ENCODE peak calls at places on chromosome 16, in nine cellular contexts. One of them, this sample, is unnamed.

GRCh38 chr16:66254106-66254505 is 112.4 kb upstream of the CDH5 start:
- DNase-seq in NCI-H2029: no peak
- DNase-seq in amygdala: no peak
- DNase-seq in KBM-7: no peak
- DNase-seq in NCI-H460: no peak
- DNase-seq in mesothelial cell of epicardium: no peak
- DNase-seq in NCI-H2171: no peak
- DNase-seq in mucosa of gallbladder: no peak
- DNase-seq in GM19239: no peak
- DNase-seq in this sample: no peak

GRCh38 chr16:80739523-80739922 is 64.9 kb downstream of the CDYL2 start:
- DNase-seq in NCI-H2029: no peak
- DNase-seq in amygdala: no peak
- DNase-seq in KBM-7: no peak
- DNase-seq in NCI-H460: no peak
- DNase-seq in mesothelial cell of epicardium: no peak
- DNase-seq in NCI-H2171: no peak
- DNase-seq in mucosa of gallbladder: no peak
- DNase-seq in GM19239: no peak
- DNase-seq in this sample: no peak

GRCh38 chr16:69017036-69017783 is 88.2 kb upstream of the HAS3 start:
- DNase-seq in NCI-H2029: no peak
- DNase-seq in amygdala: no peak
- DNase-seq in KBM-7: peak
- DNase-seq in NCI-H460: no peak
- DNase-seq in mesothelial cell of epicardium: no peak
- DNase-seq in NCI-H2171: no peak
- DNase-seq in mucosa of gallbladder: no peak
- DNase-seq in GM19239: no peak
- DNase-seq in this sample: no peak

GRCh38 chr16:11423315-11424117 is 78.3 kb downstream of the RMI2 start:
- DNase-seq in NCI-H2029: no peak
- DNase-seq in amygdala: no peak
- DNase-seq in KBM-7: peak
- DNase-seq in NCI-H460: no peak
- DNase-seq in mesothelial cell of epicardium: no peak
- DNase-seq in NCI-H2171: no peak
- DNase-seq in mucosa of gallbladder: no peak
- DNase-seq in GM19239: no peak
- DNase-seq in this sample: no peak

GRCh38 chr16:4290236-4290830 is 17.5 kb upstream of the TFAP4 start:
- DNase-seq in NCI-H2029: peak
- DNase-seq in amygdala: no peak
- DNase-seq in KBM-7: no peak
- DNase-seq in NCI-H460: peak
- DNase-seq in mesothelial cell of epicardium: no peak
- DNase-seq in NCI-H2171: no peak
- DNase-seq in mucosa of gallbladder: no peak
- DNase-seq in GM19239: no peak
- DNase-seq in this sample: peak

GRCh38 chr16:4052801-4053662 is 63.2 kb downstream of the ADCY9 start:
- DNase-seq in NCI-H2029: peak
- DNase-seq in amygdala: peak
- DNase-seq in KBM-7: peak
- DNase-seq in NCI-H460: peak
- DNase-seq in mesothelial cell of epicardium: no peak
- DNase-seq in NCI-H2171: peak
- DNase-seq in mucosa of gallbladder: peak
- DNase-seq in GM19239: no peak
- DNase-seq in this sample: peak

GRCh38 chr16:75494696-75495601 is at the start of gene CHST6:
- DNase-seq in NCI-H2029: no peak
- DNase-seq in amygdala: peak
- DNase-seq in KBM-7: no peak
- DNase-seq in NCI-H460: peak
- DNase-seq in mesothelial cell of epicardium: peak
- DNase-seq in NCI-H2171: no peak
- DNase-seq in mucosa of gallbladder: no peak
- DNase-seq in GM19239: peak
- DNase-seq in this sample: peak

GRCh38 chr16:17104654-17105053 is 366.1 kb downstream of the XYLT1 start:
- DNase-seq in NCI-H2029: no peak
- DNase-seq in amygdala: no peak
- DNase-seq in KBM-7: no peak
- DNase-seq in NCI-H460: peak
- DNase-seq in mesothelial cell of epicardium: no peak
- DNase-seq in NCI-H2171: no peak
- DNase-seq in mucosa of gallbladder: no peak
- DNase-seq in GM19239: no peak
- DNase-seq in this sample: no peak

GRCh38 chr16:50297301-50298074 is 31.1 kb downstream of the ADCY7 start:
- DNase-seq in NCI-H2029: no peak
- DNase-seq in amygdala: no peak
- DNase-seq in KBM-7: no peak
- DNase-seq in NCI-H460: no peak
- DNase-seq in mesothelial cell of epicardium: no peak
- DNase-seq in NCI-H2171: peak
- DNase-seq in mucosa of gallbladder: no peak
- DNase-seq in GM19239: no peak
- DNase-seq in this sample: peak

GRCh38 chr16:30051518-30051917 is 14.0 kb upstream of the ALDOA start:
- DNase-seq in NCI-H2029: no peak
- DNase-seq in amygdala: no peak
- DNase-seq in KBM-7: no peak
- DNase-seq in NCI-H460: no peak
- DNase-seq in mesothelial cell of epicardium: no peak
- DNase-seq in NCI-H2171: no peak
- DNase-seq in mucosa of gallbladder: no peak
- DNase-seq in GM19239: no peak
- DNase-seq in this sample: no peak

GRCh38 chr16:81585785-81586184 is 141.2 kb downstream of the CMIP start:
- DNase-seq in NCI-H2029: no peak
- DNase-seq in amygdala: no peak
- DNase-seq in KBM-7: peak
- DNase-seq in NCI-H460: peak
- DNase-seq in mesothelial cell of epicardium: no peak
- DNase-seq in NCI-H2171: no peak
- DNase-seq in mucosa of gallbladder: no peak
- DNase-seq in GM19239: no peak
- DNase-seq in this sample: no peak

GRCh38 chr16:62077998-62078397 is 41.8 kb upstream of the CDH8 start:
- DNase-seq in NCI-H2029: no peak
- DNase-seq in amygdala: no peak
- DNase-seq in KBM-7: peak
- DNase-seq in NCI-H460: peak
- DNase-seq in mesothelial cell of epicardium: no peak
- DNase-seq in NCI-H2171: no peak
- DNase-seq in mucosa of gallbladder: no peak
- DNase-seq in GM19239: no peak
- DNase-seq in this sample: no peak

GRCh38 chr16:30186782-30187555 is 3.6 kb downstream of the CORO1A start:
- DNase-seq in NCI-H2029: no peak
- DNase-seq in amygdala: peak
- DNase-seq in KBM-7: peak
- DNase-seq in NCI-H460: peak
- DNase-seq in mesothelial cell of epicardium: peak
- DNase-seq in NCI-H2171: no peak
- DNase-seq in mucosa of gallbladder: peak
- DNase-seq in GM19239: no peak
- DNase-seq in this sample: no peak

GRCh38 chr16:11370084-11370931 is 25.0 kb downstream of the RMI2 start:
- DNase-seq in NCI-H2029: no peak
- DNase-seq in amygdala: no peak
- DNase-seq in KBM-7: peak
- DNase-seq in NCI-H460: no peak
- DNase-seq in mesothelial cell of epicardium: no peak
- DNase-seq in NCI-H2171: no peak
- DNase-seq in mucosa of gallbladder: no peak
- DNase-seq in GM19239: no peak
- DNase-seq in this sample: no peak

GRCh38 chr16:47965439-47965838 is 190.4 kb downstream of the ABCC12 start:
- DNase-seq in NCI-H2029: no peak
- DNase-seq in amygdala: no peak
- DNase-seq in KBM-7: no peak
- DNase-seq in NCI-H460: no peak
- DNase-seq in mesothelial cell of epicardium: no peak
- DNase-seq in NCI-H2171: no peak
- DNase-seq in mucosa of gallbladder: no peak
- DNase-seq in GM19239: no peak
- DNase-seq in this sample: peak

GRCh38 chr16:58507195-58507962 is 7.4 kb downstream of the NDRG4 start:
- DNase-seq in NCI-H2029: no peak
- DNase-seq in amygdala: no peak
- DNase-seq in KBM-7: peak
- DNase-seq in NCI-H460: no peak
- DNase-seq in mesothelial cell of epicardium: no peak
- DNase-seq in NCI-H2171: no peak
- DNase-seq in mucosa of gallbladder: no peak
- DNase-seq in GM19239: no peak
- DNase-seq in this sample: no peak

GRCh38 chr16:89720520-89720858 is 209 bp downstream of the VPS9D1 start:
- DNase-seq in NCI-H2029: no peak
- DNase-seq in amygdala: peak
- DNase-seq in KBM-7: no peak
- DNase-seq in NCI-H460: no peak
- DNase-seq in mesothelial cell of epicardium: peak
- DNase-seq in NCI-H2171: no peak
- DNase-seq in mucosa of gallbladder: no peak
- DNase-seq in GM19239: no peak
- DNase-seq in this sample: peak

GRCh38 chr16:13110124-13110796 is 208.9 kb downstream of the SHISA9 start:
- DNase-seq in NCI-H2029: no peak
- DNase-seq in amygdala: no peak
- DNase-seq in KBM-7: no peak
- DNase-seq in NCI-H460: no peak
- DNase-seq in mesothelial cell of epicardium: no peak
- DNase-seq in NCI-H2171: no peak
- DNase-seq in mucosa of gallbladder: no peak
- DNase-seq in GM19239: no peak
- DNase-seq in this sample: no peak

GRCh38 chr16:28010671-28011070 is 52.8 kb downstream of the GSG1L start:
- DNase-seq in NCI-H2029: no peak
- DNase-seq in amygdala: no peak
- DNase-seq in KBM-7: no peak
- DNase-seq in NCI-H460: no peak
- DNase-seq in mesothelial cell of epicardium: no peak
- DNase-seq in NCI-H2171: no peak
- DNase-seq in mucosa of gallbladder: no peak
- DNase-seq in GM19239: no peak
- DNase-seq in this sample: no peak

GRCh38 chr16:59567496-59567895 is 833.4 kb upstream of the GOT2 start:
- DNase-seq in NCI-H2029: no peak
- DNase-seq in amygdala: no peak
- DNase-seq in KBM-7: no peak
- DNase-seq in NCI-H460: no peak
- DNase-seq in mesothelial cell of epicardium: no peak
- DNase-seq in NCI-H2171: no peak
- DNase-seq in mucosa of gallbladder: no peak
- DNase-seq in GM19239: no peak
- DNase-seq in this sample: no peak

GRCh38 chr16:49767998-49768397 is 87.9 kb downstream of the ZNF423 start:
- DNase-seq in NCI-H2029: no peak
- DNase-seq in amygdala: no peak
- DNase-seq in KBM-7: no peak
- DNase-seq in NCI-H460: no peak
- DNase-seq in mesothelial cell of epicardium: no peak
- DNase-seq in NCI-H2171: no peak
- DNase-seq in mucosa of gallbladder: no peak
- DNase-seq in GM19239: no peak
- DNase-seq in this sample: no peak

GRCh38 chr16:67846320-67847063 is at the start of gene NUTF2:
- DNase-seq in NCI-H2029: peak
- DNase-seq in amygdala: peak
- DNase-seq in KBM-7: peak
- DNase-seq in NCI-H460: peak
- DNase-seq in mesothelial cell of epicardium: peak
- DNase-seq in NCI-H2171: peak
- DNase-seq in mucosa of gallbladder: peak
- DNase-seq in GM19239: peak
- DNase-seq in this sample: peak

GRCh38 chr16:68365167-68365817 is 54.5 kb downstream of the PRMT7 start:
- DNase-seq in NCI-H2029: no peak
- DNase-seq in amygdala: no peak
- DNase-seq in KBM-7: peak
- DNase-seq in NCI-H460: no peak
- DNase-seq in mesothelial cell of epicardium: no peak
- DNase-seq in NCI-H2171: no peak
- DNase-seq in mucosa of gallbladder: no peak
- DNase-seq in GM19239: no peak
- DNase-seq in this sample: no peak

GRCh38 chr16:2846511-2847310 is 11.3 kb downstream of the PRSS22 start:
- DNase-seq in NCI-H2029: no peak
- DNase-seq in amygdala: no peak
- DNase-seq in KBM-7: no peak
- DNase-seq in NCI-H460: no peak
- DNase-seq in mesothelial cell of epicardium: no peak
- DNase-seq in NCI-H2171: no peak
- DNase-seq in mucosa of gallbladder: no peak
- DNase-seq in GM19239: no peak
- DNase-seq in this sample: no peak

GRCh38 chr16:77993111-77993571 is 29.2 kb upstream of the CLEC3A start:
- DNase-seq in NCI-H2029: no peak
- DNase-seq in amygdala: no peak
- DNase-seq in KBM-7: no peak
- DNase-seq in NCI-H460: no peak
- DNase-seq in mesothelial cell of epicardium: no peak
- DNase-seq in NCI-H2171: no peak
- DNase-seq in mucosa of gallbladder: peak
- DNase-seq in GM19239: no peak
- DNase-seq in this sample: no peak

GRCh38 chr16:4257646-4258556 is 14.9 kb downstream of the TFAP4 start:
- DNase-seq in NCI-H2029: no peak
- DNase-seq in amygdala: no peak
- DNase-seq in KBM-7: no peak
- DNase-seq in NCI-H460: no peak
- DNase-seq in mesothelial cell of epicardium: no peak
- DNase-seq in NCI-H2171: no peak
- DNase-seq in mucosa of gallbladder: no peak
- DNase-seq in GM19239: no peak
- DNase-seq in this sample: no peak

GRCh38 chr16:27404163-27404823 is 2.3 kb downstream of the IL21R start:
- DNase-seq in NCI-H2029: no peak
- DNase-seq in amygdala: no peak
- DNase-seq in KBM-7: no peak
- DNase-seq in NCI-H460: no peak
- DNase-seq in mesothelial cell of epicardium: no peak
- DNase-seq in NCI-H2171: no peak
- DNase-seq in mucosa of gallbladder: no peak
- DNase-seq in GM19239: no peak
- DNase-seq in this sample: no peak